ENCODE peak calls at places on chromosomes 7 and 10, in five cellular contexts. Q is WERI-Rb-1, K is right lobe of liver, R is tibial artery, W is psoas muscle. X is an unnamed sample.

GRCh38 chr10:80537705-80538480 is at the start of gene SH2D4B:
- DNase-seq in Q (no peak), K (peak), R (peak), W (peak), X (no peak)

GRCh38 chr7:112089551-112089950 is 116.6 kb downstream of the DOCK4 start:
- DNase-seq in Q (no peak), K (no peak), R (no peak), W (no peak), X (no peak)

GRCh38 chr7:83469076-83469475 is 179.9 kb downstream of the SEMA3E start:
- DNase-seq in Q (no peak), K (no peak), R (no peak), W (no peak), X (no peak)

GRCh38 chr7:81029523-81029922 is 110.7 kb upstream of the SEMA3C start:
- DNase-seq in Q (peak), K (no peak), R (no peak), W (no peak), X (no peak)

GRCh38 chr7:76151932-76152331 is 49.8 kb upstream of the SRRM3 start:
- DNase-seq in Q (no peak), K (no peak), R (no peak), W (no peak), X (no peak)

GRCh38 chr7:95798401-95798930 is 26.1 kb downstream of the DYNC1I1 start:
- DNase-seq in Q (no peak), K (no peak), R (no peak), W (no peak), X (no peak)

GRCh38 chr10:48507933-48508830 is 96.7 kb downstream of the ARHGAP22 start:
- DNase-seq in Q (no peak), K (peak), R (no peak), W (no peak), X (no peak)

GRCh38 chr7:72080865-72081264 is 331.3 kb downstream of the CALN1 start:
- DNase-seq in Q (no peak), K (no peak), R (no peak), W (no peak), X (no peak)

GRCh38 chr7:128135275-128136214 is 104.3 kb upstream of the LRRC4 start:
- DNase-seq in Q (peak), K (no peak), R (no peak), W (peak), X (no peak)

GRCh38 chr10:75211007-75211735 is 575 bp downstream of the VDAC2 start:
- DNase-seq in Q (peak), K (no peak), R (no peak), W (no peak), X (no peak)

GRCh38 chr7:106262268-106262881 is 22.4 kb downstream of the NAMPT start:
- DNase-seq in Q (no peak), K (no peak), R (no peak), W (no peak), X (no peak)

GRCh38 chr7:142645777-142646176 is 103.5 kb upstream of the PRSS1 start:
- DNase-seq in Q (peak), K (no peak), R (no peak), W (no peak), X (no peak)

GRCh38 chr10:47253651-47254375 is 46.2 kb upstream of the GDF10 start:
- DNase-seq in Q (no peak), K (peak), R (peak), W (peak), X (no peak)

GRCh38 chr10:75253281-75254220 is 17.8 kb upstream of the COMTD1 start:
- DNase-seq in Q (no peak), K (no peak), R (no peak), W (no peak), X (no peak)

GRCh38 chr7:36763084-36763807 is 39.0 kb upstream of the AOAH start:
- DNase-seq in Q (no peak), K (no peak), R (no peak), W (no peak), X (no peak)

GRCh38 chr7:116230191-116231005 is 20.1 kb downstream of the TES start:
- DNase-seq in Q (no peak), K (no peak), R (no peak), W (no peak), X (no peak)

GRCh38 chr7:116229359-116229758 is 19.0 kb downstream of the TES start:
- DNase-seq in Q (no peak), K (no peak), R (no peak), W (no peak), X (no peak)

GRCh38 chr7:116232920-116233319 is 22.6 kb downstream of the TES start:
- DNase-seq in Q (no peak), K (no peak), R (no peak), W (no peak), X (no peak)

GRCh38 chr7:116232402-116232749 is 22.0 kb downstream of the TES start:
- DNase-seq in Q (no peak), K (no peak), R (no peak), W (no peak), X (no peak)

GRCh38 chr7:116231543-116232401 is 21.4 kb downstream of the TES start:
- DNase-seq in Q (no peak), K (no peak), R (no peak), W (no peak), X (no peak)
- H3K27ac ChIP-seq in Q (no peak), K (no peak), R (peak), W (no peak), X (peak)

GRCh38 chr7:11960621-11961020 is 128.6 kb upstream of the THSD7A start:
- DNase-seq in Q (no peak), K (no peak), R (no peak), W (no peak), X (no peak)

DNA sequence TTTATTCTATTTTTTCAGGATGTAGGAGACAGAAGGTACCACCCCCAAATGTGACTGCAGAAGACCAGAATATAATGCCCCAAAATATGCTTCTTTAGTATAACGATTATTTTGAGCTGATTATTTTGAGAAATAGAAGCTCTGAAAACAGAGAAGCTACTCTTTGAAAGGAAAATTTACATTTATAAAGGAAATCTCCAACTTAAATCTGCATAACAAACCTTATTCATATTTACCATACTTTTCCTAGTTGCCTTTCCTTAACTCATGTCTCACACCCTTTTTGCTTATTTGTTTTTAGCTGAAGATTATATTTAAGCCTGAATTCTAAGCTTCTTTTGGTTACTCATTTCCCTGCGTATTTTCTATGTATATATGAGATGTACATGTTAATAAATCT is 127.1 kb upstream of the THSD7A start:
- DNase-seq in Q (no peak), K (no peak), R (no peak), W (no peak), X (no peak)
- TF ChIP-seq CTCF in Q (no peak), K (no peak), R (no peak), W (no peak), X (no peak)

GRCh38 chr7:100085515-100085914 is 3.3 kb upstream of the COPS6 start:
- DNase-seq in Q (no peak), K (no peak), R (no peak), W (no peak), X (no peak)

GRCh38 chr7:100088621-100089457 is at the start of gene COPS6:
- DNase-seq in Q (peak), K (peak), R (peak), W (peak), X (no peak)

GRCh38 chr7:100088095-100088620 is 611 bp upstream of the COPS6 start:
- DNase-seq in Q (no peak), K (no peak), R (no peak), W (no peak), X (no peak)

GRCh38 chr7:100089458-100090201 is 861 bp downstream of the COPS6 start:
- DNase-seq in Q (no peak), K (no peak), R (no peak), W (no peak), X (no peak)

GRCh38 chr7:100087055-100087750 is 1.6 kb upstream of the COPS6 start:
- DNase-seq in Q (no peak), K (no peak), R (no peak), W (no peak), X (no peak)
- H3K27ac ChIP-seq in Q (no peak), K (no peak), R (no peak), W (no peak), X (peak)

DNA sequence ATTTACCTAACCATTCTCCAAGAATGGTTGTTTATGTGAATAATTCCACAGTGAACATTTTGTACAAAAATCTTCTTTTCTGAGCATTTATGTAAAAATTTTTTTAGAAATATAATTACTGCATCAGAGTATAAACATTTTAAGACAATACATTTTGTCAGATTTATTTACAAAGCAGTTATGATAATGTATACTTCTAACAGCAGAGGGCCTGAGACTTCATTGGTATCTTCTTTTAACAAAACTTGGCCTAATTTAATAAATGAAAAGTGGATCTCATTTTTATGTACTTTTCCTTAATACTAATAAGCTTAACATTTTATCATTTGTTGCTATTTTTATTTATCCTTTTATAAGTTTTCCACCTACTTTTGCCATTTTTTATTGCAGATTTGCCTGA is 69.4 kb downstream of the HECTD2 start:
- DNase-seq in Q (no peak), K (no peak), R (no peak), W (no peak), X (no peak)
- TF ChIP-seq CTCF in Q (no peak), K (no peak), R (no peak), W (no peak), X (no peak)

GRCh38 chr10:132075909-132076577 is 10.3 kb downstream of the JAKMIP3 start:
- DNase-seq in Q (no peak), K (no peak), R (no peak), W (no peak), X (no peak)

GRCh38 chr10:132077091-132077490 is 11.3 kb downstream of the JAKMIP3 start:
- DNase-seq in Q (no peak), K (no peak), R (no peak), W (no peak), X (no peak)

GRCh38 chr10:132076578-132077081 is 10.9 kb downstream of the JAKMIP3 start:
- DNase-seq in Q (no peak), K (no peak), R (no peak), W (no peak), X (no peak)

DNA sequence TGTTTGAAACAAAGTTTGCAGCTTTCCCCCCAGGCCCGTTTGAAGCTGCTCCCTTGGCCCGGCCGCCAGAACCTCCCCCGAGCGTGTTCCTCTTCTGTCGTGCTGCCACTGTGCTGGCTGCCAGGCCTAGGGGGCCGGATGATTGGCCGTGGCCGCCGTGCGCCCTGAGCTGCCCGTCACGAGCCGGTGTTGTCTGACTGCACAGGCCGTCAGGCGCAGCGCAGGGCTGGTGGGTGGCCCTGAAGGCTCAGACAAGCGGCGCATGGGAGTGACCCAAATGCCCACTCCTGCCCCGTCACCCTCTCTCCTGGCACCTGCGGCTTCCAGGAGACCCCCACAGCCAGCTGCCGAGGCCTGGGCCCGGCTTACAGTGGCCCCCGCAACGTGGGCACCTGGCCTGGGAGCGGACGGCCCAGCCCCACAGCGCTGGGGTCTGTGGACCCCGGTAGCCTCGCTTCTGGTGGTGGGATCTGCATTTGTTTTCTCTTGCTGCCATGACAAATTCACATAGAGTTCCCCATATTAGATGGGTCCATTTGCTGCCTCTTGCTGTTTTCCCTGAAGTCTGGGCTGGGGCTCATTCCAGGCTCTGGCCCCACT is 13.1 kb downstream of the JAKMIP3 start:
- DNase-seq in Q (no peak), K (no peak), R (no peak), W (peak), X (no peak)
- H3K27ac ChIP-seq in Q (no peak), K (no peak), R (no peak), W (no peak), X (no peak)

GRCh38 chr7:94301024-94301588 is 93.6 kb upstream of the COL1A2 start:
- DNase-seq in Q (peak), K (no peak), R (peak), W (peak), X (peak)
- TF ChIP-seq CTCF in Q (peak), K (no peak), R (peak), W (no peak), X (no peak)

DNA sequence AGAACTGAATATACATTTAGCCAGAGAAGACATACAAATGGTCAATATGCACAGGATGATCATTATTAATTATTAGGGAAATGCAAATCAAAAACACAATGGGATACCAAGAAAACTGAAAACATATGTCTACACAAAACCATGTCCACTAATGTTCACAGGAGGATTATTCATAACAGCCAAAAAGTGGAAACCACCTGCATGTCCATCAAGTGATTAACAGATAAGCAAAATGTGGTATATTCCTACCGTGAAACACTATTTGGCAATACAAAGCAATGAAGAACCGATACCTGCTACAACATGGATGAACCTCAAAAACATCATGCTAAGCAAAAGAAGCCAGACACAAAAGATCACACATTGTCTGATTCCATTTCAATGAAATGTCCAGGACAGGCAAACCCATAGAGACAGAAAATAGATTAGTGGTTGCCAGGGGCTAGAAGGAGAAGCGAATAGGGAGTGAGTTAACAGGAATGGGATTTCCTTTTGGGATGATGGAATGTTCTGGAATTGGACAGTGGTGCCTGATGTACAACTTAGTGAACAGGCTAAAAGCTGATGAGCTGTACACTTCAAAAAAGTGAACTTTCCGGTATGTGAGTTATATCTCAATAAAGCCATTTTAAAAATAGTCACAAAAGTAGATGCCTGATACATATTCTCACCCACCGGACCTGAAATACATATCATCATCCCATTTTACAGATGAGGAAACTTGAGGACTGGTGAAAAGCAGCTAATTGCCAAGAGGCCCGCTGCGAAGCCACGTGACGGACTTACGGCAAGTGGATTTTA is 33.6 kb downstream of the HIPK2 start:
- DNase-seq in Q (no peak), K (no peak), R (no peak), W (no peak), X (no peak)
- H3K27ac ChIP-seq in Q (no peak), K (peak), R (no peak), W (peak), X (no peak)

DNA sequence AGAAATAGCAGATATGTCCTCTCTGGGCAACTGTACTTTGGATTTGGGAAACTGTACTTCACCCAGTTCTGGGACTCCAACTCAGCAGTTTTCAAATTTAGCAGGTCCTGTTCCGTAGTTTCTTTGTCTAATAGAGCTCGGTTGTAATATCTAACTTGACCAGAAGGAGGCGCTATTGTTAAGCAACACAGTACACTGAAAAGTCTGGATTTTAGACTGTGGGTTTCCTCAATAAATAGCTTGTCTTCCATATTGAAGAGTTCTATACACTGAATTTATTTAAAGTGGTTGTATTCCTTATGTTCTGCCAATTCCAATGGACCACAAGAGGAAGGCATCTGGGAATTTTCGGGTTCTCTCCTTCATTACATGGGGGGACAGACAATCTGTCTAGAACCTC is 39.8 kb downstream of the ELFN1 start:
- DNase-seq in Q (no peak), K (no peak), R (no peak), W (no peak), X (no peak)
- TF ChIP-seq CTCF in Q (peak), K (peak), R (no peak), W (peak), X (peak)

X was measured in RWPE2.